ENCODE peak calls at places on chromosomes 2 and 18, in seven cellular contexts. G, M, Q, U, P, D and C are unnamed samples.

GRCh38 chr2:98909381-98910211 is 26.4 kb downstream of the CRACDL start:
- DNase-seq in M (no peak), U (peak), Q (no peak), G (no peak), D (peak), P (peak), C (peak)

GRCh38 chr2:26807788-26808460 is 22.1 kb downstream of the CENPA start:
- DNase-seq in M (no peak), D (peak), U (no peak), G (no peak), Q (no peak), P (no peak), C (no peak)

GRCh38 chr18:78980777-78981651 is 1.4 kb downstream of the SALL3 start:
- DNase-seq in D (no peak), G (no peak), M (no peak), U (no peak), P (no peak), Q (no peak), C (no peak)

GRCh38 chr2:190847504-190848201 is 33.0 kb upstream of the GLS start:
- DNase-seq in Q (no peak), D (no peak), U (no peak), P (no peak), M (no peak), G (no peak), C (no peak)

GRCh38 chr2:218658671-218659257 is 659 bp downstream of the ZNF142 start:
- DNase-seq in D (no peak), M (peak), P (no peak), U (no peak), G (no peak), Q (no peak), C (peak)

GRCh38 chr2:219408101-219409030 is 9.8 kb upstream of the DES start:
- DNase-seq in U (no peak), P (no peak), Q (no peak), M (no peak), D (no peak), G (no peak), C (no peak)

GRCh38 chr2:239186516-239186915 is 214.3 kb downstream of the HDAC4 start:
- DNase-seq in D (no peak), U (no peak), P (no peak), G (no peak), M (no peak), Q (no peak), C (no peak)

GRCh38 chr2:128605931-128606330 is 287.3 kb upstream of the HS6ST1 start:
- DNase-seq in P (no peak), M (no peak), D (no peak), Q (no peak), U (no peak), G (peak), C (no peak)

GRCh38 chr2:162091325-162092007 is 17.5 kb upstream of the DPP4 start:
- DNase-seq in U (no peak), Q (no peak), P (no peak), D (no peak), G (no peak), M (no peak), C (peak)

GRCh38 chr2:1714291-1715064 is 29.8 kb downstream of the PXDN start:
- DNase-seq in M (no peak), D (no peak), G (no peak), U (no peak), P (no peak), Q (no peak), C (no peak)

GRCh38 chr2:156322103-156322671 is 10.3 kb downstream of the NR4A2 start:
- DNase-seq in G (no peak), D (no peak), Q (no peak), M (no peak), U (no peak), P (no peak), C (no peak)

GRCh38 chr18:77597726-77598125 is 348.1 kb downstream of the GALR1 start:
- DNase-seq in P (no peak), Q (no peak), G (no peak), D (no peak), U (no peak), M (no peak), C (no peak)

GRCh38 chr2:216989335-216990129 is 129.7 kb upstream of the TNP1 start:
- DNase-seq in M (no peak), U (no peak), Q (no peak), P (no peak), G (no peak), D (no peak), C (no peak)

GRCh38 chr18:49784427-49785185 is 28.7 kb downstream of the ACAA2 start:
- DNase-seq in G (no peak), U (no peak), P (no peak), D (no peak), M (no peak), Q (no peak), C (no peak)

GRCh38 chr18:51149605-51150429 is 47.7 kb downstream of the MEX3C start:
- DNase-seq in P (no peak), D (no peak), M (no peak), U (peak), Q (no peak), G (no peak), C (peak)